ENCODE peak calls at places on chromosomes 13 and 19, in nine cellular contexts. W, R, T, Y, Z, L, O, K and F are unnamed samples.

GRCh38 chr19:55345818-55346724 is 6.4 kb downstream of the KMT5C start:
- DNase-seq in W (no peak), R (peak), T (no peak), Y (no peak), Z (peak), O (peak), K (no peak), L (no peak), F (no peak)

GRCh38 chr19:38210458-38210987 is 13.5 kb downstream of the DPF1 start:
- DNase-seq in T (no peak), W (no peak), Y (no peak), O (peak), K (no peak), Z (no peak), R (no peak), L (peak), F (no peak)

GRCh38 chr13:28641600-28641926 is 17.4 kb upstream of the POMP start:
- DNase-seq in O (no peak), L (no peak), R (no peak), Z (no peak), Y (no peak), T (peak), K (no peak), W (no peak), F (no peak)

GRCh38 chr19:58170860-58171259 is 12.0 kb upstream of the ZNF274 start:
- DNase-seq in T (peak), W (no peak), Z (peak), K (no peak), R (peak), Y (peak), O (no peak), L (no peak), F (no peak)

GRCh38 chr13:44273991-44274810 is 99.4 kb upstream of the SERP2 start:
- DNase-seq in Z (peak), L (no peak), R (no peak), O (no peak), W (peak), T (no peak), K (no peak), Y (peak), F (peak)

GRCh38 chr13:113124211-113125025 is 1.8 kb downstream of the F10 start:
- DNase-seq in L (no peak), W (no peak), K (peak), Y (no peak), Z (peak), R (no peak), O (peak), T (no peak), F (no peak)

GRCh38 chr13:37143901-37144300 is 38.4 kb upstream of the CSNK1A1L start:
- DNase-seq in W (no peak), Y (no peak), Z (no peak), T (no peak), K (no peak), L (no peak), R (no peak), O (no peak), F (no peak)

GRCh38 chr13:113411216-113412023 is 41.9 kb downstream of the ADPRHL1 start:
- DNase-seq in W (no peak), Z (peak), L (no peak), Y (peak), R (peak), O (no peak), K (peak), T (peak), F (peak)

GRCh38 chr19:34308381-34309367 is 54.3 kb downstream of the GARRE1 start:
- DNase-seq in Y (no peak), R (no peak), K (no peak), Z (peak), W (peak), L (no peak), T (no peak), O (no peak), F (no peak)

GRCh38 chr19:14886032-14886431 is at the start of gene OR7A17:
- DNase-seq in K (no peak), R (no peak), Y (no peak), T (no peak), L (no peak), O (no peak), Z (no peak), W (no peak), F (no peak)

GRCh38 chr19:2977686-2978466 is 512 bp downstream of the TLE6 start:
- DNase-seq in Y (no peak), W (no peak), R (no peak), O (no peak), Z (peak), L (no peak), T (no peak), K (no peak), F (no peak)

GRCh38 chr13:60838581-60838980 is 441.6 kb downstream of the TDRD3 start:
- DNase-seq in K (no peak), T (no peak), Z (no peak), Y (peak), R (no peak), O (no peak), L (no peak), W (no peak), F (no peak)

GRCh38 chr13:82702513-82702912 is 1179.8 kb downstream of the SLITRK1 start:
- DNase-seq in Y (no peak), Z (no peak), R (no peak), O (no peak), W (no peak), T (no peak), L (no peak), K (no peak), F (no peak)

GRCh38 chr13:110640591-110641029 is 25.3 kb downstream of the NAXD start:
- DNase-seq in O (peak), T (no peak), L (no peak), Y (no peak), K (peak), R (no peak), W (no peak), Z (no peak), F (no peak)

GRCh38 chr19:12847159-12848139 is 9.1 kb downstream of the MAST1 start:
- DNase-seq in K (peak), L (peak), W (peak), O (peak), R (peak), T (peak), Y (peak), Z (peak), F (no peak)

GRCh38 chr19:35518313-35518712 is 4.9 kb upstream of the DMKN start:
- DNase-seq in Y (peak), Z (peak), W (no peak), R (peak), O (no peak), L (no peak), K (no peak), T (peak), F (peak)

GRCh38 chr13:24272452-24273161 is 36.8 kb upstream of the C1QTNF9 start:
- DNase-seq in Y (no peak), Z (no peak), T (no peak), O (peak), K (no peak), R (no peak), L (no peak), W (no peak), F (no peak)

GRCh38 chr13:24270639-24271131 is 38.7 kb upstream of the C1QTNF9 start:
- DNase-seq in R (peak), L (peak), Z (peak), O (peak), T (peak), W (peak), K (peak), Y (no peak), F (no peak)

GRCh38 chr13:24269803-24270202 is 39.6 kb upstream of the C1QTNF9 start:
- DNase-seq in Y (no peak), K (no peak), Z (no peak), T (peak), O (peak), L (no peak), W (no peak), R (no peak), F (no peak)

GRCh38 chr13:24271231-24271610 is 38.2 kb upstream of the C1QTNF9 start:
- DNase-seq in R (no peak), Y (no peak), K (no peak), W (no peak), O (no peak), T (no peak), Z (no peak), L (no peak), F (no peak)

GRCh38 chr13:24271611-24272451 is 37.5 kb upstream of the C1QTNF9 start:
- DNase-seq in K (peak), O (peak), Z (peak), R (no peak), T (peak), L (no peak), Y (no peak), W (peak), F (peak)
- H3K4me3 ChIP-seq in K (peak), O (peak), Z (peak), R (no peak), T (no peak), L (no peak), Y (no peak), W (peak), F (peak)

DNA sequence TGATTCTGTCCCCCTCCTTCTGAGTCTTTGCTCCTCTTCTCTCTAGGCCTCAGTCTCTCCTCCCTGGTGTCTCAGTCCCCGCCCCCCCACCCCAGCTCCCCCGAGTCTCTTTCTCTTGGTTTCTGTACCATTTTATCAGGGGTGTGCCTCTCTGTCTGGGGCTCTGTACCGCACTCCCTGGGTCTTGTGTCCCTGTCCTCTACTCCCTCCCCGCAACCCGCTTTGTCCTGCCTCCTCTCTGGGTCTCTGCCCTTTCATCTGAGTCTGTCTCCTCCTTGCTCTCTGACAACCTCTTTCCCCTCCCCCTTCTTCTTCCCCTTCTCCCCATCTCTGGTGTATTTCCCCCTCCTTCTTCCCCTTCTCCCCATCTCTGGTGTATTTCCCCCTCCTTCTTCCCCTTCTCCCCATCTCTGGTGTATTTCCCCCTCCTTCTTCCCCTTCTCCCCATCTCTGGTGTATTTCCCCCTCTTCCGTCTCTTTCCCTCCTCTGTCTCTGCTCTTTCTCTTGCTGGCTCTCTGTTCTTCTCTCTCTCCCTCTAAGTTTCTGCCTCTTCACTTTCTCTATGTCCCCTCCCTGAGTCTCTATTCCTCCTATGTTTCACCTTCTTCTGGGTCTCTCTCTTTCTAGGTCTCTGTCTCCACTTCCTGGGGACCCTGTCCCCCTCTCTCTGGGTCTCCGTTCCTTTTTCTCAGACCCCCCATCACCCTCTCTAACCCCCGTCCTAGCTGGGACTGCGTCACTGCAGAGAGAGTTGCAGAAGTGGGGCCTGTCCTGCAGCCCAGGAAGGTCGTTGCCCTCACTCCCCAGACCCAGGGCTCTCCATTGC is 2.2 kb upstream of the KCNC3 start:
- DNase-seq in Z (peak), O (no peak), R (no peak), L (peak), T (no peak), Y (no peak), W (no peak), K (no peak), F (no peak)
- H3K4me3 ChIP-seq in Z (no peak), O (no peak), R (peak), L (peak), T (no peak), Y (peak), W (peak), K (peak), F (no peak)

DNA sequence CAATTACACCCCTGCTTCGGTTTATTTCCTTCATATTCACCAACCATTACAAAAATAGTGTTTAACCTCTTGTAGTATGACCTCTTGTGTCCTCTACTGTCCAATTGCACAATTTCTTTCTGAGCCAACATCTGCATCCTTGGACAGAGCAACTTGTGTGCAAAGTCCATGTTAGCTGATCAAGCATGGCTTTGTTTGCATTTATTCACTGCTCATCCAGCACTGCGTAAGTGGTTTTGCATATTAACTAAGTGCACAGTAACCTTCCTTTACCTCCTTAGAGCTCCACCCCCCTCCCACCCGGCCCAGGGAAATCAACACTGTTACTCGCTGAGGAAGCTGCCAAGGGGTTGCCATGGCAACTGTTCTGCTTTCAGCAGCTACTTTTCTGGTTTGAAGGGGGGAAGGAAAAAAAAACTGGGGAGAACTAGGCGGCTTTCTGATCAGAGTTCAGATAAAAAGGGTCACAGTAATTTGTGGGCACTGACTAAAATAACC is 153.5 kb upstream of the KLF12 start:
- DNase-seq in R (peak), Y (peak), L (peak), Z (peak), T (peak), W (peak), O (peak), K (peak), F (peak)
- H3K4me3 ChIP-seq in R (no peak), Y (no peak), L (peak), Z (peak), T (no peak), W (peak), O (no peak), K (peak), F (no peak)

GRCh38 chr19:51721905-51722304 is 1.9 kb downstream of the HAS1 start:
- DNase-seq in K (no peak), O (no peak), Y (no peak), T (no peak), R (no peak), Z (no peak), L (no peak), W (no peak), F (no peak)

GRCh38 chr19:51715850-51716249 is 7.9 kb downstream of the HAS1 start:
- DNase-seq in T (no peak), L (no peak), K (no peak), W (no peak), O (no peak), Y (no peak), R (no peak), Z (no peak), F (no peak)

GRCh38 chr19:51716925-51717324 is 6.9 kb downstream of the HAS1 start:
- DNase-seq in R (no peak), L (no peak), Y (no peak), O (no peak), Z (no peak), K (no peak), T (no peak), W (no peak), F (no peak)

GRCh38 chr19:51722492-51722891 is 1.3 kb downstream of the HAS1 start:
- DNase-seq in K (no peak), W (no peak), T (no peak), R (no peak), O (no peak), L (no peak), Z (no peak), Y (no peak), F (no peak)

DNA sequence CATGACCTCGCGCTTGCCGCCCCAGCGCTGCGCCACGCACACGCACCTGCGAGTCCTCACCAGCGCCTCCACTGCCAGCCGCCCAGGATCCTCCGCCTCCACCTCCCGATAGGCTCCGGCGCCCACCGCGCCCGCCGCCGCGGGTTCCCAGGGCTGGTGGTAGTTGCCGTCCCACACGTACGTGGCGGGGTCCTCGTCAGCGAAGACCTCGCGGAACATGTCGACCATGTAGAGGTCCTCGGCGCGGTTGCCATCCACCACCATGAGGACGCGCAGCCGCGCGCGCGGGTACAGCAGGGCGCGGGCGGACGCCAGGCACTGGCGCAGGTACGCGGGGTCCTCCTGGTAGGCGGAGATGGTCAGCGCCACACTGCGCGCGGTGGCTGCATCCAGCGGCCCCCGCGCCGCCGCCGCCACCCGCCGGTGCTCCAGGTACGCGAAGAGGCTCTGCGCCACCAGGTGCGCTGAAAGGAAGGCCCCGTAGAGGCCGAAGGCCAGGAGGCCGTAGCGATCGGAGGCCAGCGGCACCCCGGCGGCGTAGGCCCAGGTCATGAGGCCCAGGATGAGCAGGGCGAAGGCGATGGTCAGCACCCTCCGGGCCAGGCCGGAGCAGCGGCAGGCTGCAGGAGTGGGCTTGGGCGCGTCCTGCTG is 4.4 kb downstream of the HAS1 start:
- DNase-seq in O (no peak), T (no peak), Y (no peak), L (peak), W (no peak), Z (peak), K (no peak), R (no peak), F (no peak)
- H3K4me3 ChIP-seq in O (peak), T (no peak), Y (no peak), L (peak), W (no peak), Z (peak), K (peak), R (no peak), F (no peak)

GRCh38 chr13:50129923-50130685 is 114.9 kb downstream of the KCNRG start:
- DNase-seq in W (peak), L (peak), K (peak), T (no peak), Z (peak), O (peak), Y (peak), R (peak), F (no peak)
- H3K4me3 ChIP-seq in W (peak), L (peak), K (peak), T (peak), Z (peak), O (peak), Y (peak), R (peak), F (peak)